ENCODE peak calls at places on chromosomes 16 and 17, in six cellular contexts. V is G401, Y is GM12865, A is LNCaP clone FGC, F is GM04503, W is skeletal muscle cell. H is an unnamed sample.

GRCh38 chr17:33924105-33924504 is 331.0 kb upstream of the CCL2 start:
- DNase-seq in Y (no peak), A (no peak), W (no peak), V (no peak), F (no peak), H (no peak)

GRCh38 chr16:31427441-31428276 is 501 bp downstream of the COX6A2 start:
- DNase-seq in V (peak), Y (no peak), A (no peak), F (no peak), W (no peak), H (no peak)

GRCh38 chr17:63247706-63248105 is 198.4 kb downstream of the CYB561 start:
- DNase-seq in V (no peak), A (no peak), W (no peak), Y (no peak), F (peak), H (no peak)

GRCh38 chr16:66070140-66070887 is 296.2 kb upstream of the CDH5 start:
- DNase-seq in V (peak), A (peak), W (peak), F (no peak), Y (no peak), H (no peak)

GRCh38 chr17:31548709-31549108 is 157.2 kb downstream of the RAB11FIP4 start:
- DNase-seq in F (no peak), Y (no peak), V (peak), A (no peak), W (no peak), H (no peak)

GRCh38 chr16:75096730-75097129 is 19.9 kb downstream of the LDHD start:
- DNase-seq in Y (no peak), F (no peak), W (no peak), V (no peak), A (peak), H (peak)

GRCh38 chr17:78998311-78999055 is 11.1 kb downstream of the CANT1 start:
- DNase-seq in W (no peak), A (peak), V (peak), Y (no peak), F (no peak), H (no peak)

GRCh38 chr16:3057181-3058166 is 8.0 kb upstream of the IL32 start:
- DNase-seq in W (no peak), F (no peak), Y (no peak), A (no peak), V (no peak), H (no peak)

GRCh38 chr16:18975109-18975508 is 8.6 kb upstream of the TMC7 start:
- DNase-seq in Y (no peak), A (no peak), F (no peak), W (no peak), V (peak), H (no peak)

GRCh38 chr17:73595068-73595865 is 49.0 kb downstream of the SDK2 start:
- DNase-seq in Y (peak), V (no peak), W (no peak), F (no peak), A (no peak), H (peak)

GRCh38 chr16:66036775-66037715 is 329.4 kb upstream of the CDH5 start:
- DNase-seq in V (peak), F (peak), A (no peak), Y (no peak), W (peak), H (no peak)

GRCh38 chr16:28491080-28491969 is 549 bp downstream of the CLN3 start:
- DNase-seq in W (no peak), A (no peak), F (no peak), Y (peak), V (peak), H (peak)

GRCh38 chr16:85491798-85492616 is 121.1 kb upstream of the GSE1 start:
- DNase-seq in A (peak), F (no peak), Y (no peak), V (peak), W (no peak), H (no peak)

GRCh38 chr16:2991566-2992261 is 11.5 kb upstream of the PKMYT1 start:
- DNase-seq in W (no peak), V (no peak), A (no peak), F (no peak), Y (no peak), H (no peak)

GRCh38 chr17:6109541-6109940 is 39.4 kb downstream of the WSCD1 start:
- DNase-seq in V (no peak), Y (no peak), F (no peak), A (no peak), W (no peak), H (no peak)

GRCh38 chr16:75089486-75090202 is 26.9 kb downstream of the LDHD start:
- DNase-seq in W (no peak), F (no peak), Y (peak), A (no peak), V (no peak), H (no peak)

GRCh38 chr17:43917016-43917347 is 9.6 kb upstream of the MPP2 start:
- DNase-seq in W (no peak), Y (peak), F (no peak), V (no peak), A (no peak), H (no peak)

GRCh38 chr16:75097941-75098897 is 18.4 kb downstream of the LDHD start:
- DNase-seq in W (no peak), A (no peak), Y (no peak), F (no peak), V (no peak), H (no peak)

GRCh38 chr17:61380836-61381525 is 18.7 kb upstream of the TBX2 start:
- DNase-seq in Y (no peak), V (no peak), F (no peak), W (no peak), A (no peak), H (no peak)

GRCh38 chr17:81920612-81921530 is 2.9 kb upstream of the SIRT7 start:
- DNase-seq in V (no peak), F (no peak), A (no peak), Y (no peak), W (no peak), H (no peak)

GRCh38 chr17:57918017-57918895 is 37.0 kb downstream of the CUEDC1 start:
- DNase-seq in F (no peak), V (no peak), Y (no peak), A (peak), W (no peak), H (no peak)

GRCh38 chr16:67170948-67171649 is 761 bp downstream of the NOL3 start:
- DNase-seq in Y (no peak), A (no peak), F (no peak), V (no peak), W (no peak), H (no peak)

GRCh38 chr16:70711211-70711978 is 25.5 kb upstream of the MTSS2 start:
- DNase-seq in F (no peak), Y (no peak), W (no peak), V (no peak), A (no peak), H (no peak)

GRCh38 chr16:65318138-65318537 is 196.3 kb upstream of the CDH11 start:
- DNase-seq in V (no peak), F (no peak), W (no peak), Y (no peak), A (no peak), H (no peak)

GRCh38 chr16:22641030-22641671 is 130.5 kb downstream of the NPIPB5 start:
- DNase-seq in Y (peak), V (no peak), F (no peak), A (no peak), W (peak), H (peak)

GRCh38 chr16:47492428-47493357 is 31.6 kb downstream of the PHKB start:
- DNase-seq in W (peak), V (no peak), A (peak), Y (peak), F (no peak), H (no peak)

GRCh38 chr16:4604401-4604800 is 10.3 kb downstream of the UBALD1 start:
- DNase-seq in W (no peak), F (no peak), Y (no peak), V (no peak), A (no peak), H (no peak)

GRCh38 chr17:51260237-51260959 is at the start of gene UTP18:
- DNase-seq in W (peak), V (peak), F (peak), A (peak), Y (peak), H (peak)

GRCh38 chr17:69607162-69607834 is 192.8 kb downstream of the MAP2K6 start:
- DNase-seq in A (peak), W (peak), V (peak), F (peak), Y (peak), H (peak)

GRCh38 chr17:80762076-80762475 is 217.4 kb downstream of the RPTOR start:
- DNase-seq in F (no peak), Y (no peak), A (no peak), V (no peak), W (no peak), H (no peak)

GRCh38 chr16:53219795-53220194 is 165.0 kb downstream of the CHD9 start:
- DNase-seq in W (no peak), V (no peak), Y (no peak), F (no peak), A (no peak), H (no peak)

GRCh38 chr17:56810846-56811775 is 22.6 kb downstream of the C17orf67 start:
- DNase-seq in W (no peak), F (no peak), V (no peak), Y (no peak), A (no peak), H (no peak)

GRCh38 chr17:82520041-82520910 is 744 bp downstream of the FOXK2 start:
- DNase-seq in A (no peak), Y (peak), F (no peak), W (no peak), V (peak), H (no peak)

GRCh38 chr17:64625541-64625940 is 36.6 kb downstream of the SMURF2 start:
- DNase-seq in A (no peak), Y (no peak), W (no peak), V (no peak), F (no peak), H (no peak)

GRCh38 chr17:72253597-72253996 is 132.8 kb downstream of the SOX9 start:
- DNase-seq in V (no peak), Y (no peak), W (no peak), F (no peak), A (no peak), H (no peak)

GRCh38 chr17:44628234-44629188 is 27.8 kb upstream of the MEIOC start:
- DNase-seq in F (no peak), Y (peak), V (no peak), W (no peak), A (no peak), H (peak)

H was measured in H1.